ENCODE peak calls at places on chromosome 4, in ten cellular contexts. Q is kidney, A is stomach, L is ovary, B is suprapubic skin, V is IMR-90, O is BE2C, H is DND-41, E is cardiac muscle cell, S is fibroblast of lung. I is an unnamed sample. For H3K36me3, the result is how much of the 10 kb centered on the place peaks cover.

GRCh38 chr4:113179996-113180395 is 130.5 kb downstream of the ANK2 start:
- DNase-seq in A (no peak), S (peak), Q (no peak), V (peak), H (no peak), B (no peak), L (no peak), O (no peak), E (no peak), I (no peak)

GRCh38 chr4:117064297-117064696 is 21.1 kb downstream of the TRAM1L1 start:
- DNase-seq in H (no peak), A (no peak), L (no peak), E (no peak), V (peak), Q (no peak), S (no peak), B (no peak), O (no peak), I (no peak)

GRCh38 chr4:80307183-80307735 is 28.3 kb upstream of the CFAP299 start:
- DNase-seq in Q (no peak), V (peak), B (no peak), A (no peak), O (no peak), E (peak), S (no peak), H (no peak), L (no peak), I (no peak)

GRCh38 chr4:187283306-187283705 is 559.6 kb upstream of the FAT1 start:
- DNase-seq in L (no peak), E (no peak), S (peak), O (no peak), Q (no peak), V (peak), B (no peak), A (no peak), H (no peak), I (no peak)

GRCh38 chr4:162015090-162015489 is 148.7 kb downstream of the FSTL5 start:
- DNase-seq in O (no peak), E (no peak), V (peak), Q (no peak), S (no peak), A (no peak), L (no peak), B (no peak), H (no peak), I (no peak)

GRCh38 chr4:38980903-38981676 is 51.1 kb downstream of the TMEM156 start:
- DNase-seq in B (no peak), E (no peak), L (no peak), S (peak), Q (no peak), H (no peak), V (peak), O (no peak), A (no peak), I (no peak)

GRCh38 chr4:868421-868820 is 42.5 kb upstream of the CPLX1 start:
- DNase-seq in L (no peak), S (no peak), Q (peak), A (no peak), O (no peak), E (no peak), H (no peak), V (no peak), B (no peak), I (no peak)

GRCh38 chr4:139740531-139741041 is 75.0 kb downstream of the MGST2 start:
- DNase-seq in Q (peak), E (no peak), B (peak), S (peak), V (peak), L (peak), A (peak), H (no peak), O (peak), I (no peak)

GRCh38 chr4:109729563-109730293 is at the start of gene PLA2G12A:
- DNase-seq in V (peak), E (peak), A (peak), S (peak), L (peak), O (peak), Q (peak), H (peak), B (peak), I (peak)

GRCh38 chr4:25020240-25020639 is 10.5 kb downstream of the LGI2 start:
- DNase-seq in Q (no peak), A (no peak), L (no peak), S (peak), H (no peak), E (no peak), B (no peak), O (no peak), V (no peak), I (no peak)

DNA sequence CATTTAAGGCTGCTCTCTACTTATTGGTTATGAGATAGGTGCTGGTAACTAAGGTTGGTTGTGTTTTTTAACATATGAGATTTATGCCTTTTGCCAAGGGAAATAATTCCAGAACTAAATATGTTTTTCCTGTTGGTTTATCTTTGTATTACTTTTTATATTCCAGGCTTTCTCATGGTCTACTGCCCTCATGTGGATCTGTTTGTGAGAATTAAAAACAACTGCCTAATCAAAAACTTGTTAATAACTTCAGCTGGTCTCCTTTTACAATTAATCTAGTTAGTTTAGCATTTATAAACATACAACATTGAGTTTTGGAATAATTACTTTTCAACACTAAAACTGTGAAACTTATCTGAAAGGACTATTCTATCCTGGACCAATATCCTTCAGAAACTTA is 1208.3 kb downstream of the ADGRL3 start:
- DNase-seq in S (no peak), E (no peak), O (no peak), B (no peak), H (no peak), L (no peak), Q (no peak), V (no peak), A (no peak), I (no peak)
- TF ChIP-seq CTCF in S (no peak), E (no peak), O (peak), B (no peak), H (no peak), L (no peak), Q (no peak), V (no peak), A (no peak), I (no peak)

GRCh38 chr4:67702166-67702565 is 1.2 kb upstream of the UBA6 start:
- DNase-seq in B (no peak), V (no peak), O (no peak), H (no peak), S (no peak), L (no peak), E (no peak), Q (no peak), A (no peak), I (no peak)

GRCh38 chr4:67700874-67701850 is at the start of gene UBA6:
- DNase-seq in V (peak), Q (peak), O (peak), B (peak), E (peak), A (peak), H (peak), L (peak), S (peak), I (peak)

GRCh38 chr4:67699603-67700002 is 1.4 kb downstream of the UBA6 start:
- DNase-seq in Q (no peak), E (no peak), L (no peak), S (no peak), B (no peak), H (no peak), V (no peak), A (no peak), O (no peak), I (peak)

GRCh38 chr4:67700119-67700873 is 659 bp downstream of the UBA6 start:
- DNase-seq in H (peak), V (peak), A (no peak), Q (no peak), S (peak), O (no peak), E (no peak), L (no peak), B (no peak), I (peak)

DNA sequence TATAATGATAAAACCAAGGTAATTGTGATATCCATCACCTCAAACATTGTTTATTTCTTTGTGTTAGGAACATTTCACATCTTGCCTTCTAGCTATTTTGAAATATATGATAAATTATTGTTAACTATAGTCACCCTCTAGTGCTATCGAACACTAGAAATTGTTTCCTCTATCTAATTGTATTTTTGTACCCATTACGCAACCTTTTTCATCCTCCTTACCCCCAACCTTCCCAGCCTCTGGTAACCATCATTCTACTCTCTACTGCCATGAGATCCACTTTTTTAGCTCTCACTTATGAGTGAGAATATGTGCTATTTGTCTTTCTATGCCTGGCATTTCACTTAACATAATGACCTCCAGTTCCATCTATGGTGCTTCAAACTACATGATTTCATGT is 3.9 kb upstream of the UBA6 start:
- DNase-seq in E (no peak), V (no peak), H (no peak), S (no peak), Q (no peak), A (no peak), B (no peak), O (no peak), L (no peak), I (no peak)
- H3K36me3 ChIP-seq in E (under half), V (under half), H (under half), S (under half), Q (under half), A (under half), B (under half), O (under half), L (under half), I (under half)

DNA sequence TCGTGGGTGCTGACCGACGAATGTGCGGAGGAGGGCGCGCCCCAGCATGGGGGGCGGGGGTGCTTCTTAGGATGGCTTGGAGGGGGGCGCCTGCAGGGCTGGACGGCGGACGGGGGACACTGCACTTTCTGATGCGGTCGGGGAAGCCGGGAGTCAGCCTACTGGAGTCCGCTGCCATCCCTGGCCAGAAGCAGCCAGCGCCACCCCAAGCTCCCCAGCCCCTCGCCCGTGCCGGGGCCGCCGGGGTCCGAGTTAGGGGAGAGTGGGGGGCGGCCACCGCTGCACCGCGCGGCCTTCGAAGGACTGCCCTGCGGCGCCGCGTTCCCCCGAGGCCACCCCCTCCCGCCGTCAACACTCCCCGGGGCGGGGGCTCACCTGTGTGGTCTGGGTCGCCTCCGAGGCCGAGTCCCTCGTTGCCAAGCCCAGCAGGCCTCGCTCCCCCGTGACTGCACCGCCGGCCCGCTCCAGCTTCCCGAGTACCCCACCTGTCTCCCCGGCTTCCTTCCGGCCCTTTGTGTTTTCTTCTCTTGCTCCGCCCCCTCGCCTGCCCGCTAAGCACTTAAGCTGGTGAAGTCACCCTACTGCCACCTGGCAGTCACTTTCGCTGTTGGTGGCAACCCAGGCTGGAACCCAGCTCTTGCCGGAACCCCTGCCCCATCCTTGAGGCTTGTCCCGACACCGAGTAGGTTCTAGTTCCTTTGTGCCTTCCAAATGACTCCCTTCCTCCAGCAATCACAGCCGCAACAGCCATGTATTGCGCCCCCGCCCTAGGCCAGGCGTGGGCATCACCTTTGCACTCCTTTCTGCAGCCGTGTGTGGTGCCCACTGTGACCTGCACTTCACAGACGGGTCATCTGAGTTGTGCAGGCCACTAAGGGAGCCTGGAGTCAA is at the start of gene OCIAD2:
- DNase-seq in E (peak), O (peak), B (peak), H (peak), Q (peak), V (no peak), S (peak), A (peak), L (peak), I (peak)
- H3K4me3 ChIP-seq in E (peak), O (peak), B (peak), H (peak), Q (peak), V (peak), S (peak), A (peak), L (peak), I (peak)

GRCh38 chr4:163556169-163556568 is 61.7 kb downstream of the TMA16 start:
- DNase-seq in Q (no peak), E (peak), H (no peak), B (no peak), O (no peak), L (no peak), V (peak), A (no peak), S (peak), I (no peak)
- TF ChIP-seq CTCF in Q (peak), E (no peak), H (peak), B (no peak), O (no peak), L (no peak), V (peak), A (no peak), S (no peak), I (no peak)

DNA sequence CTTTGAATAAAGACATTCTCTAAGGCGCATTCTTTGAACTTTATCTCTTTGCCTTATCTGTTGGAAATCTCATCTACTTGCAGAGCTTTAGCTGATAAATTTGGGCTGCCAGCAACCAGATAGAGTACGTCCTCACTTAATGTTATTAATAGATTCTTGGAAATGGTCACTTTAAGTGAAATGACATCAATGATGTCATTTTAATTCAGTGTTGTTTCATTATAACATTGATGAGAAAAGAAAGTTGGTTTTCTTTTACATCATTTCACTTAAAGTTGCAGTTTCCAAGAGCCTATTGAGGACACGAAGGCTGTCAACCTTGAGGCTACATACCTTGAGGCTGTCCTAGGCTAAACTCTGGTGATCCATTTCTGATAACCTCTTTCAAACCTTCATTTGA is 9.3 kb downstream of the TMEM165 start:
- DNase-seq in S (no peak), H (no peak), L (no peak), E (no peak), V (no peak), A (no peak), Q (no peak), B (no peak), O (no peak), I (no peak)
- H3K36me3 ChIP-seq in S (under half), H (half or more), L (under half), E (under half), V (under half), A (half or more), Q (under half), B (under half), O (under half), I (under half)

DNA sequence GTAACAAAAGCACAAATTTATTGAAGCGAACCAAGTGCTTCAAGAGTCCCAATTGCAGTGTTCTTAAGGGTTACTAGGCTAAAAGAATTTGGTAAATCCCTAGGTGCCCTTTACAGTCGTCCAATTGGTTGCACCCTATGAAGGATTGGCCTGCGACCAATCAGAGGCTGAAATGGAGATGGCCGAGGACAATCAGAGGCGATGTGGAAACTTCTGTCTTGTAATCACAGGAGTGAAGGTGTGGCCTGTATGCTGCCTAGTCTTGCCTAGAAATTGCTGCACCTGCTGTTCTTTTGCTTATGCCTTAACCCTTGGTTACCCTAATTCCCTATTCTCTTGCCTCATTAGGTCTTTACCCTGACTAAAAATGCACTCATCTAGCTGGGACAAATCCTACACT is 1.1 kb upstream of the DCK start:
- DNase-seq in A (no peak), E (no peak), H (no peak), S (no peak), B (no peak), Q (no peak), O (no peak), V (no peak), L (no peak), I (no peak)
- H3K4me3 ChIP-seq in A (peak), E (no peak), H (no peak), S (peak), B (peak), Q (peak), O (peak), V (no peak), L (no peak), I (no peak)

GRCh38 chr4:10089346-10089745 is 27.3 kb downstream of the WDR1 start:
- DNase-seq in S (no peak), L (peak), E (no peak), V (no peak), B (no peak), O (no peak), A (peak), Q (peak), H (no peak), I (peak)
- TF ChIP-seq CTCF in S (no peak), L (no peak), E (peak), V (peak), B (peak), O (peak), A (no peak), Q (peak), H (peak), I (peak)